ENCODE peak calls at places on chromosome 4, in ten cellular contexts. One of them, this sample, is unnamed.

GRCh38 chr4:1459664-1460511 is 53.6 kb upstream of the NKX1-1 start:
- DNase-seq in SJSA1: no peak
- DNase-seq in heart right ventricle: no peak
- DNase-seq in CD4-positive, CD25-positive, alpha-beta regulatory T cell: no peak
- DNase-seq in OCI-LY7: no peak
- DNase-seq in prostate gland: no peak
- DNase-seq in mesenchymal stem cell: no peak
- DNase-seq in GM12878: no peak
- DNase-seq in body of pancreas: no peak
- DNase-seq in sigmoid colon: no peak
- DNase-seq in this sample: no peak

GRCh38 chr4:23878912-23879732 is 10.7 kb downstream of the PPARGC1A start:
- DNase-seq in body of pancreas: no peak
- DNase-seq in sigmoid colon: no peak
- DNase-seq in GM12878: no peak
- DNase-seq in OCI-LY7: no peak
- DNase-seq in SJSA1: no peak
- DNase-seq in heart right ventricle: no peak
- DNase-seq in prostate gland: no peak
- DNase-seq in CD4-positive, CD25-positive, alpha-beta regulatory T cell: no peak
- DNase-seq in mesenchymal stem cell: peak; percentile 65
- DNase-seq in this sample: no peak

GRCh38 chr4:70996014-70996353 is 2.5 kb downstream of the DCK start:
- DNase-seq in GM12878: no peak
- DNase-seq in SJSA1: no peak
- DNase-seq in heart right ventricle: no peak
- DNase-seq in CD4-positive, CD25-positive, alpha-beta regulatory T cell: no peak
- DNase-seq in OCI-LY7: peak; percentile 49
- DNase-seq in prostate gland: no peak
- DNase-seq in sigmoid colon: no peak
- DNase-seq in mesenchymal stem cell: no peak
- DNase-seq in body of pancreas: no peak
- DNase-seq in this sample: no peak

GRCh38 chr4:8645753-8646124 is 53.2 kb downstream of the CPZ start:
- DNase-seq in prostate gland: no peak
- DNase-seq in OCI-LY7: no peak
- DNase-seq in heart right ventricle: no peak
- DNase-seq in body of pancreas: no peak
- DNase-seq in sigmoid colon: no peak
- DNase-seq in GM12878: no peak
- DNase-seq in CD4-positive, CD25-positive, alpha-beta regulatory T cell: no peak
- DNase-seq in mesenchymal stem cell: no peak
- DNase-seq in SJSA1: peak; percentile 18
- DNase-seq in this sample: no peak

GRCh38 chr4:169270810-169271691 is at the start of gene SH3RF1:
- DNase-seq in CD4-positive, CD25-positive, alpha-beta regulatory T cell: no peak
- DNase-seq in heart right ventricle: peak; percentile 91
- DNase-seq in SJSA1: peak; percentile 93
- DNase-seq in body of pancreas: peak; percentile 88
- DNase-seq in OCI-LY7: no peak
- DNase-seq in mesenchymal stem cell: peak; percentile 90
- DNase-seq in sigmoid colon: peak; percentile 95
- DNase-seq in GM12878: no peak
- DNase-seq in prostate gland: peak; percentile 92
- DNase-seq in this sample: peak; percentile 82

GRCh38 chr4:110165382-110166285 is 32.8 kb downstream of the ELOVL6 start:
- DNase-seq in SJSA1: peak; percentile 49
- DNase-seq in heart right ventricle: no peak
- DNase-seq in body of pancreas: no peak
- DNase-seq in CD4-positive, CD25-positive, alpha-beta regulatory T cell: peak; percentile 1
- DNase-seq in prostate gland: no peak
- DNase-seq in GM12878: no peak
- DNase-seq in sigmoid colon: no peak
- DNase-seq in mesenchymal stem cell: peak; percentile 70
- DNase-seq in OCI-LY7: peak; percentile 29
- DNase-seq in this sample: no peak

GRCh38 chr4:74624351-74625151 is 169.8 kb downstream of the BTC start:
- DNase-seq in mesenchymal stem cell: peak; percentile 97
- DNase-seq in SJSA1: no peak
- DNase-seq in sigmoid colon: no peak
- DNase-seq in GM12878: no peak
- DNase-seq in heart right ventricle: no peak
- DNase-seq in OCI-LY7: no peak
- DNase-seq in prostate gland: no peak
- DNase-seq in CD4-positive, CD25-positive, alpha-beta regulatory T cell: no peak
- DNase-seq in body of pancreas: no peak
- DNase-seq in this sample: no peak

GRCh38 chr4:15653864-15654391 is 1.2 kb downstream of the FBXL5 start:
- DNase-seq in CD4-positive, CD25-positive, alpha-beta regulatory T cell: no peak
- DNase-seq in heart right ventricle: no peak
- DNase-seq in OCI-LY7: peak; percentile 64
- DNase-seq in sigmoid colon: no peak
- DNase-seq in SJSA1: peak; percentile 41
- DNase-seq in mesenchymal stem cell: peak; percentile 80
- DNase-seq in prostate gland: no peak
- DNase-seq in GM12878: no peak
- DNase-seq in body of pancreas: no peak
- DNase-seq in this sample: no peak

GRCh38 chr4:4618846-4619245 is 77.0 kb upstream of the STX18 start:
- DNase-seq in mesenchymal stem cell: no peak
- DNase-seq in OCI-LY7: no peak
- DNase-seq in SJSA1: no peak
- DNase-seq in heart right ventricle: no peak
- DNase-seq in sigmoid colon: no peak
- DNase-seq in prostate gland: no peak
- DNase-seq in GM12878: no peak
- DNase-seq in CD4-positive, CD25-positive, alpha-beta regulatory T cell: no peak
- DNase-seq in body of pancreas: no peak
- DNase-seq in this sample: no peak

GRCh38 chr4:152045781-152046571 is 285.2 kb upstream of the GATB start:
- DNase-seq in prostate gland: peak; percentile 8
- DNase-seq in heart right ventricle: peak; percentile 48
- DNase-seq in SJSA1: no peak
- DNase-seq in CD4-positive, CD25-positive, alpha-beta regulatory T cell: no peak
- DNase-seq in OCI-LY7: no peak
- DNase-seq in sigmoid colon: no peak
- DNase-seq in mesenchymal stem cell: peak; percentile 22
- DNase-seq in body of pancreas: peak; percentile 58
- DNase-seq in GM12878: no peak
- DNase-seq in this sample: peak; percentile 75

GRCh38 chr4:98748609-98749008 is 90.2 kb upstream of the TSPAN5 start:
- DNase-seq in body of pancreas: no peak
- DNase-seq in prostate gland: no peak
- DNase-seq in OCI-LY7: no peak
- DNase-seq in sigmoid colon: no peak
- DNase-seq in heart right ventricle: no peak
- DNase-seq in CD4-positive, CD25-positive, alpha-beta regulatory T cell: no peak
- DNase-seq in SJSA1: no peak
- DNase-seq in GM12878: no peak
- DNase-seq in mesenchymal stem cell: no peak
- DNase-seq in this sample: no peak

GRCh38 chr4:98745372-98745771 is 87.0 kb upstream of the TSPAN5 start:
- DNase-seq in GM12878: no peak
- DNase-seq in mesenchymal stem cell: peak; percentile 12
- DNase-seq in sigmoid colon: no peak
- DNase-seq in CD4-positive, CD25-positive, alpha-beta regulatory T cell: no peak
- DNase-seq in body of pancreas: no peak
- DNase-seq in OCI-LY7: peak; percentile 10
- DNase-seq in prostate gland: no peak
- DNase-seq in heart right ventricle: no peak
- DNase-seq in SJSA1: no peak
- DNase-seq in this sample: no peak

GRCh38 chr4:98747659-98748091 is 89.3 kb upstream of the TSPAN5 start:
- DNase-seq in mesenchymal stem cell: no peak
- DNase-seq in CD4-positive, CD25-positive, alpha-beta regulatory T cell: no peak
- DNase-seq in GM12878: no peak
- DNase-seq in heart right ventricle: no peak
- DNase-seq in OCI-LY7: no peak
- DNase-seq in SJSA1: no peak
- DNase-seq in body of pancreas: no peak
- DNase-seq in sigmoid colon: no peak
- DNase-seq in prostate gland: peak; percentile 34
- DNase-seq in this sample: no peak

GRCh38 chr4:98746530-98746929 is 88.1 kb upstream of the TSPAN5 start:
- DNase-seq in OCI-LY7: no peak
- DNase-seq in GM12878: no peak
- DNase-seq in CD4-positive, CD25-positive, alpha-beta regulatory T cell: no peak
- DNase-seq in heart right ventricle: no peak
- DNase-seq in prostate gland: no peak
- DNase-seq in sigmoid colon: no peak
- DNase-seq in body of pancreas: no peak
- DNase-seq in SJSA1: no peak
- DNase-seq in mesenchymal stem cell: peak; percentile 9
- DNase-seq in this sample: no peak

GRCh38 chr4:98746936-98747658 is 88.7 kb upstream of the TSPAN5 start:
- DNase-seq in OCI-LY7: no peak
- DNase-seq in SJSA1: no peak
- DNase-seq in GM12878: no peak
- DNase-seq in mesenchymal stem cell: no peak
- DNase-seq in body of pancreas: no peak
- DNase-seq in heart right ventricle: no peak
- DNase-seq in sigmoid colon: no peak
- DNase-seq in CD4-positive, CD25-positive, alpha-beta regulatory T cell: no peak
- DNase-seq in prostate gland: no peak
- DNase-seq in this sample: no peak
- H3K27ac ChIP-seq in OCI-LY7: no peak overlapping the region
- H3K27ac ChIP-seq in SJSA1: no peak overlapping the region
- H3K27ac ChIP-seq in GM12878: no peak overlapping the region
- H3K27ac ChIP-seq in mesenchymal stem cell: peak overlapping the region; percentile 3
- H3K27ac ChIP-seq in body of pancreas: no peak overlapping the region
- H3K27ac ChIP-seq in heart right ventricle: no peak overlapping the region
- H3K27ac ChIP-seq in sigmoid colon: no peak overlapping the region
- H3K27ac ChIP-seq in CD4-positive, CD25-positive, alpha-beta regulatory T cell: no peak overlapping the region
- H3K27ac ChIP-seq in prostate gland: no peak overlapping the region
- H3K27ac ChIP-seq in this sample: no peak overlapping the region

GRCh38 chr4:100059467-100059866 is 109.4 kb upstream of the H2AZ1 start:
- DNase-seq in SJSA1: no peak
- DNase-seq in heart right ventricle: no peak
- DNase-seq in sigmoid colon: no peak
- DNase-seq in CD4-positive, CD25-positive, alpha-beta regulatory T cell: no peak
- DNase-seq in mesenchymal stem cell: no peak
- DNase-seq in prostate gland: no peak
- DNase-seq in OCI-LY7: no peak
- DNase-seq in GM12878: no peak
- DNase-seq in body of pancreas: no peak
- DNase-seq in this sample: no peak

GRCh38 chr4:100060765-100061416 is 110.8 kb upstream of the H2AZ1 start:
- DNase-seq in body of pancreas: no peak
- DNase-seq in sigmoid colon: no peak
- DNase-seq in CD4-positive, CD25-positive, alpha-beta regulatory T cell: no peak
- DNase-seq in prostate gland: no peak
- DNase-seq in mesenchymal stem cell: no peak
- DNase-seq in heart right ventricle: no peak
- DNase-seq in SJSA1: no peak
- DNase-seq in GM12878: no peak
- DNase-seq in OCI-LY7: no peak
- DNase-seq in this sample: no peak

GRCh38 chr4:100062921-100063320 is 112.8 kb upstream of the H2AZ1 start:
- DNase-seq in GM12878: no peak
- DNase-seq in sigmoid colon: no peak
- DNase-seq in OCI-LY7: no peak
- DNase-seq in prostate gland: no peak
- DNase-seq in CD4-positive, CD25-positive, alpha-beta regulatory T cell: no peak
- DNase-seq in heart right ventricle: no peak
- DNase-seq in mesenchymal stem cell: no peak
- DNase-seq in body of pancreas: no peak
- DNase-seq in SJSA1: no peak
- DNase-seq in this sample: no peak

GRCh38 chr4:100063355-100063754 is 113.3 kb upstream of the H2AZ1 start:
- DNase-seq in OCI-LY7: peak; percentile 2
- DNase-seq in GM12878: no peak
- DNase-seq in body of pancreas: no peak
- DNase-seq in prostate gland: no peak
- DNase-seq in sigmoid colon: no peak
- DNase-seq in CD4-positive, CD25-positive, alpha-beta regulatory T cell: no peak
- DNase-seq in mesenchymal stem cell: no peak
- DNase-seq in SJSA1: no peak
- DNase-seq in heart right ventricle: no peak
- DNase-seq in this sample: no peak

GRCh38 chr4:100061835-100062234 is 111.8 kb upstream of the H2AZ1 start:
- DNase-seq in SJSA1: no peak
- DNase-seq in body of pancreas: no peak
- DNase-seq in prostate gland: no peak
- DNase-seq in CD4-positive, CD25-positive, alpha-beta regulatory T cell: no peak
- DNase-seq in sigmoid colon: no peak
- DNase-seq in GM12878: no peak
- DNase-seq in mesenchymal stem cell: peak; percentile 56
- DNase-seq in OCI-LY7: no peak
- DNase-seq in heart right ventricle: no peak
- DNase-seq in this sample: no peak
- H3K4me1 ChIP-seq in SJSA1: peaks cover 12% of the 10 kb centered on the region
- H3K4me1 ChIP-seq in body of pancreas: no peaks in the 10 kb centered on the region
- H3K4me1 ChIP-seq in prostate gland: no peaks in the 10 kb centered on the region
- H3K4me1 ChIP-seq in CD4-positive, CD25-positive, alpha-beta regulatory T cell: no peaks in the 10 kb centered on the region
- H3K4me1 ChIP-seq in sigmoid colon: no peaks in the 10 kb centered on the region
- H3K4me1 ChIP-seq in GM12878: no peaks in the 10 kb centered on the region
- H3K4me1 ChIP-seq in mesenchymal stem cell: peaks cover 1% of the 10 kb centered on the region
- H3K4me1 ChIP-seq in OCI-LY7: no peaks in the 10 kb centered on the region
- H3K4me1 ChIP-seq in heart right ventricle: no peaks in the 10 kb centered on the region
- H3K4me1 ChIP-seq in this sample: no peaks in the 10 kb centered on the region

DNA sequence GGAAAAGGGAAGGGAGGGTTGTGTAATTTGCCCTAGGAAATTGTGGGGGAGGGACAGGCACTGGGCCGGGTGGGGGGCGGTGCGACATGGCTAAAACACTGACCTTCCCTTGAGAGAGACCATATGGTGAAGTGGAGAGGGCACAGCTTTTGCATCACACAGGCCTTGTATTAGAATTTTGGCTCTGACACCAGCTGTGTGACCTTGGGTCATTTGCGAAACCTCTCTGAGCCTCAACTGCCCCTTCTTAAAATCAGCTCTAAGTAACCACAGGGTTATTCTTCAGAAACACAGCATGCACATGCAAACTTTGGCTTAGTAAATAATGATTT is 25.8 kb downstream of the PDGFRA start:
- DNase-seq in CD4-positive, CD25-positive, alpha-beta regulatory T cell: no peak
- DNase-seq in heart right ventricle: no peak
- DNase-seq in body of pancreas: no peak
- DNase-seq in GM12878: no peak
- DNase-seq in mesenchymal stem cell: peak; percentile 45
- DNase-seq in prostate gland: no peak
- DNase-seq in sigmoid colon: no peak
- DNase-seq in SJSA1: no peak
- DNase-seq in OCI-LY7: no peak
- DNase-seq in this sample: no peak
- H3K27ac ChIP-seq in CD4-positive, CD25-positive, alpha-beta regulatory T cell: no peak overlapping the region
- H3K27ac ChIP-seq in heart right ventricle: no peak overlapping the region
- H3K27ac ChIP-seq in body of pancreas: no peak overlapping the region
- H3K27ac ChIP-seq in GM12878: no peak overlapping the region
- H3K27ac ChIP-seq in mesenchymal stem cell: no peak overlapping the region
- H3K27ac ChIP-seq in prostate gland: no peak overlapping the region
- H3K27ac ChIP-seq in sigmoid colon: no peak overlapping the region
- H3K27ac ChIP-seq in SJSA1: no peak overlapping the region
- H3K27ac ChIP-seq in OCI-LY7: no peak overlapping the region
- H3K27ac ChIP-seq in this sample: no peak overlapping the region

GRCh38 chr4:54228064-54228527 is 997 bp upstream of the PDGFRA start:
- DNase-seq in prostate gland: no peak
- DNase-seq in sigmoid colon: peak; percentile 89
- DNase-seq in heart right ventricle: peak; percentile 79
- DNase-seq in body of pancreas: peak; percentile 59
- DNase-seq in GM12878: no peak
- DNase-seq in mesenchymal stem cell: peak; percentile 89
- DNase-seq in SJSA1: peak; percentile 84
- DNase-seq in OCI-LY7: no peak
- DNase-seq in CD4-positive, CD25-positive, alpha-beta regulatory T cell: no peak
- DNase-seq in this sample: peak; percentile 66
- H3K4me1 ChIP-seq in prostate gland: no peaks in the 10 kb centered on the region
- H3K4me1 ChIP-seq in sigmoid colon: peaks cover 65% of the 10 kb centered on the region
- H3K4me1 ChIP-seq in heart right ventricle: peaks cover 62% of the 10 kb centered on the region
- H3K4me1 ChIP-seq in body of pancreas: peaks cover 69% of the 10 kb centered on the region
- H3K4me1 ChIP-seq in GM12878: peaks cover 3% of the 10 kb centered on the region
- H3K4me1 ChIP-seq in mesenchymal stem cell: peaks cover 50% of the 10 kb centered on the region
- H3K4me1 ChIP-seq in SJSA1: peaks cover 33% of the 10 kb centered on the region
- H3K4me1 ChIP-seq in OCI-LY7: peaks cover 3% of the 10 kb centered on the region
- H3K4me1 ChIP-seq in CD4-positive, CD25-positive, alpha-beta regulatory T cell: peaks cover 27% of the 10 kb centered on the region
- H3K4me1 ChIP-seq in this sample: no peaks in the 10 kb centered on the region

This sample was measured in lung.